ENCODE peak calls at places on chromosome 20, in six cellular contexts. U is body of pancreas, W is aorta, X is HFFc6, K is B cell, S is lung. E is an unnamed sample.

GRCh38 chr20:61531553-61532345 is 279.7 kb downstream of the CDH4 start:
- DNase-seq in K (no peak), U (no peak), X (no peak), S (no peak), W (no peak), E (no peak)

GRCh38 chr20:1694672-1695071 is 37.1 kb upstream of the SIRPG start:
- DNase-seq in K (no peak), U (no peak), W (no peak), X (no peak), S (no peak), E (no peak)

GRCh38 chr20:58192567-58192966 is 35.9 kb downstream of the ANKRD60 start:
- DNase-seq in U (no peak), X (no peak), K (no peak), S (no peak), W (no peak), E (no peak)

GRCh38 chr20:11564491-11564890 is 353.2 kb upstream of the BTBD3 start:
- DNase-seq in U (no peak), W (no peak), S (no peak), X (no peak), K (no peak), E (no peak)

GRCh38 chr20:32433311-32434021 is 75.3 kb downstream of the ASXL1 start:
- DNase-seq in X (no peak), K (peak), S (no peak), U (no peak), W (no peak), E (no peak)

GRCh38 chr20:64057628-64058498 is 5.1 kb upstream of the TCEA2 start:
- DNase-seq in S (peak), U (peak), K (peak), W (peak), X (peak), E (peak)

GRCh38 chr20:63568986-63569949 is 4.8 kb downstream of the HELZ2 start:
- DNase-seq in W (no peak), S (no peak), K (no peak), U (no peak), X (no peak), E (no peak)

GRCh38 chr20:23441850-23442313 is 2.4 kb downstream of the CSTL1 start:
- DNase-seq in S (peak), X (peak), K (peak), W (peak), U (peak), E (peak)

GRCh38 chr20:51586005-51586440 is 43.5 kb upstream of the NFATC2 start:
- DNase-seq in U (no peak), K (no peak), S (no peak), X (peak), W (no peak), E (no peak)

GRCh38 chr20:34023937-34024732 is 30.4 kb downstream of the RALY start:
- DNase-seq in X (no peak), U (no peak), W (no peak), S (no peak), K (no peak), E (no peak)

GRCh38 chr20:3315110-3315509 is 76.1 kb upstream of the SLC4A11 start:
- DNase-seq in X (no peak), K (no peak), S (no peak), W (no peak), U (no peak), E (no peak)

GRCh38 chr20:37757550-37757949 is 63.7 kb downstream of the CTNNBL1 start:
- DNase-seq in X (no peak), W (no peak), S (no peak), K (no peak), U (no peak), E (no peak)

GRCh38 chr20:62596486-62596885 is 45.8 kb upstream of the SLCO4A1 start:
- DNase-seq in X (no peak), U (no peak), S (no peak), K (no peak), W (no peak), E (no peak)

GRCh38 chr20:6828794-6829423 is 61.4 kb downstream of the BMP2 start:
- DNase-seq in S (peak), K (peak), X (peak), W (peak), U (peak), E (peak)

GRCh38 chr20:53827996-53828672 is 234.5 kb upstream of the ZNF217 start:
- DNase-seq in W (no peak), K (no peak), S (no peak), X (peak), U (peak), E (no peak)